ENCODE peak calls at places on chromosomes 6 and 20, in seven cellular contexts. Z is GM12865, S is neural progenitor cell, V is H7, A is small intestine, L is HFF-Myc, R is stomach. P is an unnamed sample.

GRCh38 chr20:32301719-32302506 is 24.5 kb downstream of the KIF3B start:
- DNase-seq in Z (no peak), S (no peak), V (no peak), A (no peak), L (no peak), R (no peak), P (no peak)

GRCh38 chr20:18853216-18853615 is 39.6 kb downstream of the SCP2D1 start:
- DNase-seq in Z (no peak), S (no peak), V (no peak), A (no peak), L (no peak), R (no peak), P (no peak)

GRCh38 chr6:57173886-57174510 is 1.9 kb downstream of the BAG2 start:
- DNase-seq in Z (peak; percentile 3), S (peak; percentile 47), V (peak; percentile 34), A (no peak), L (peak; percentile 67), R (no peak), P (peak; percentile 80)

GRCh38 chr6:161417712-161418457 is 144.0 kb upstream of the AGPAT4 start:
- DNase-seq in Z (no peak), S (peak; percentile 50), V (peak; percentile 47), A (no peak), L (no peak), R (no peak), P (no peak)

GRCh38 chr20:19945732-19946670 is 71.2 kb upstream of the NAA20 start:
- DNase-seq in Z (peak; percentile 37), S (no peak), V (no peak), A (peak; percentile 72), L (no peak), R (peak; percentile 72), P (no peak)

GRCh38 chr20:58344741-58345140 is 35.2 kb downstream of the RAB22A start:
- DNase-seq in Z (no peak), S (no peak), V (no peak), A (no peak), L (no peak), R (no peak), P (peak; percentile 52)

GRCh38 chr6:1391692-1392309 is 2.4 kb downstream of the FOXF2 start:
- DNase-seq in Z (no peak), S (peak; percentile 25), V (peak; percentile 38), A (no peak), L (no peak), R (no peak), P (no peak)

GRCh38 chr6:16276991-16277981 is 38.9 kb downstream of the GMPR start:
- DNase-seq in Z (peak; percentile 57), S (peak; percentile 84), V (peak; percentile 92), A (peak; percentile 84), L (peak; percentile 61), R (peak; percentile 73), P (peak; percentile 90)

GRCh38 chr6:46103437-46103836 is 26.4 kb upstream of the ENPP4 start:
- DNase-seq in Z (no peak), S (no peak), V (no peak), A (no peak), L (no peak), R (no peak), P (no peak)

GRCh38 chr6:21348462-21349195 is 244.9 kb upstream of the SOX4 start:
- DNase-seq in Z (no peak), S (peak; percentile 29), V (peak; percentile 51), A (no peak), L (no peak), R (no peak), P (peak; percentile 33)

GRCh38 chr6:109768485-109768884 is 77.4 kb downstream of the FIG4 start:
- DNase-seq in Z (no peak), S (no peak), V (no peak), A (no peak), L (no peak), R (no peak), P (peak; percentile 80)

GRCh38 chr6:52435345-52435744 is 15.2 kb downstream of the EFHC1 start:
- DNase-seq in Z (no peak), S (no peak), V (no peak), A (no peak), L (no peak), R (no peak), P (peak; percentile 21)

GRCh38 chr6:155400022-155400965 is 55.3 kb downstream of the NOX3 start:
- DNase-seq in Z (no peak), S (no peak), V (no peak), A (no peak), L (no peak), R (no peak), P (no peak)

GRCh38 chr20:24657878-24658620 is 188.6 kb downstream of the SYNDIG1 start:
- DNase-seq in Z (no peak), S (no peak), V (no peak), A (no peak), L (no peak), R (no peak), P (no peak)

GRCh38 chr20:48180637-48181036 is 395.4 kb upstream of the SULF2 start:
- DNase-seq in Z (no peak), S (no peak), V (no peak), A (no peak), L (no peak), R (no peak), P (no peak)

GRCh38 chr6:164753517-164753916 is 555.9 kb downstream of the C6orf118 start:
- DNase-seq in Z (no peak), S (no peak), V (no peak), A (no peak), L (no peak), R (no peak), P (peak; percentile 87)

GRCh38 chr20:38152175-38153010 is 12.7 kb downstream of the TGM2 start:
- DNase-seq in Z (peak; percentile 58), S (no peak), V (no peak), A (peak; percentile 94), L (no peak), R (peak; percentile 79), P (peak; percentile 41)

GRCh38 chr6:35497571-35498406 is 910 bp upstream of the TEAD3 start:
- DNase-seq in Z (no peak), S (peak; percentile 67), V (peak; percentile 91), A (peak; percentile 20), L (peak; percentile 83), R (peak; percentile 56), P (peak; percentile 22)

GRCh38 chr20:39913274-39913673 is 775.8 kb downstream of the MAFB start:
- DNase-seq in Z (no peak), S (no peak), V (no peak), A (no peak), L (no peak), R (no peak), P (peak; percentile 58)

GRCh38 chr6:114997813-114998292 is 655.0 kb upstream of the HS3ST5 start:
- DNase-seq in Z (peak; percentile 65), S (no peak), V (no peak), A (no peak), L (no peak), R (no peak), P (no peak)

GRCh38 chr6:1812487-1812886 is 202.8 kb downstream of the FOXC1 start:
- DNase-seq in Z (no peak), S (no peak), V (no peak), A (no peak), L (no peak), R (no peak), P (no peak)

GRCh38 chr6:111566873-111567517 is 38.7 kb downstream of the TRAF3IP2 start:
- DNase-seq in Z (no peak), S (no peak), V (no peak), A (no peak), L (no peak), R (no peak), P (no peak)

GRCh38 chr20:49515588-49515987 is 33.1 kb upstream of the KCNB1 start:
- DNase-seq in Z (no peak), S (no peak), V (no peak), A (peak; percentile 20), L (no peak), R (peak; percentile 56), P (no peak)

GRCh38 chr20:21521596-21522478 is 8.0 kb upstream of the NKX2-2 start:
- DNase-seq in Z (no peak), S (peak; percentile 67), V (peak; percentile 84), A (no peak), L (no peak), R (no peak), P (no peak)

GRCh38 chr6:168305091-168305749 is 14.4 kb downstream of the DACT2 start:
- DNase-seq in Z (no peak), S (peak; percentile 47), V (no peak), A (no peak), L (no peak), R (no peak), P (no peak)

DNA sequence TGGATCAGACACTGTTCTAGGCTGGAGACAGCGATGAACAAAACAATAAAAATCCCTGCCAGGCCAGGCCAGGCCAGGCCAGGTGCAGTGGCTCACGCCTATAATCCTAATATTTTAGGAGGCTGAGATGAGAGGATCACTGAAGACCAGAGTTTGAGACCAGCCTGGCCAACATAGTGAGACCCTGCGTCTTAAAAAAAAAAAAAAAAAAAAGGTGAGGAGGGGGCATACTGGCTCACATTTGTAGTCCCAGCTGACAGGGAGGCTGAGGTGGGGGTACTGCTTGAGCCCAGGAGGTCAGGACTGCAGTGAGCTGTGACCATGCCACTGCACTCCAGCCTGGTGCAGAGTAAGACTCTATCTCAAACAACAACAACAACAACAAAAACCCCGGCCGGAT is 4.5 kb downstream of the MUCL3 start:
- DNase-seq in Z (no peak), S (no peak), V (no peak), A (no peak), L (no peak), R (no peak), P (no peak)
- H3K4me3 ChIP-seq in Z (no peak overlapping the region), S (no peak overlapping the region), V (no peak overlapping the region), A (no peak overlapping the region), L (no peak overlapping the region), R (no peak overlapping the region), P (no peak overlapping the region)

DNA sequence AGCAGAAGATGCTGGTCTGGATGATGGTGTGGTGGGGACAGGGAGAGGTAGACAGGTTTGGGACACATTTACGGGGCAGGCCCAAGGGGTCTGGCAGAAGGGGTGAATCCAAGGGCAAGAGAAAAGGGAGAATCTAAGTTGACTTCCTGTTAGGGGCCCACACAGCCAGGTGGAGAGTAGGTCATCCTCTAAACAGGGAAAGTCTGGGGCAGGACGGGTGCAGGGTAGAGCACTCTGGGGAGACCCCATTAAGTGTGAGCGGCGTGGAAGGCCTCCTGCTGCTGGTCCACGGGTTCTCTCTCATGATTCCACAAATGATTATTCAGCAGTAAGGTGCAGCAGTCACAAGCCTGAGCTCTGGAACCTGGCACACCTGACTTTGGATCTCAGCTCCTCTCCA is 2.7 kb downstream of the SRXN1 start:
- DNase-seq in Z (no peak), S (no peak), V (no peak), A (no peak), L (no peak), R (no peak), P (no peak)
- H3K4me3 ChIP-seq in Z (no peak overlapping the region), S (no peak overlapping the region), V (no peak overlapping the region), A (no peak overlapping the region), L (no peak overlapping the region), R (no peak overlapping the region), P (no peak overlapping the region)

GRCh38 chr6:139474145-139475108 is 100.0 kb upstream of the CITED2 start:
- DNase-seq in Z (peak; percentile 44), S (peak; percentile 43), V (peak; percentile 9), A (peak; percentile 11), L (no peak), R (no peak), P (no peak)
- H3K4me3 ChIP-seq in Z (no peak overlapping the region), S (peak overlapping the region; percentile 27), V (no peak overlapping the region), A (no peak overlapping the region), L (no peak overlapping the region), R (no peak overlapping the region), P (no peak overlapping the region)

DNA sequence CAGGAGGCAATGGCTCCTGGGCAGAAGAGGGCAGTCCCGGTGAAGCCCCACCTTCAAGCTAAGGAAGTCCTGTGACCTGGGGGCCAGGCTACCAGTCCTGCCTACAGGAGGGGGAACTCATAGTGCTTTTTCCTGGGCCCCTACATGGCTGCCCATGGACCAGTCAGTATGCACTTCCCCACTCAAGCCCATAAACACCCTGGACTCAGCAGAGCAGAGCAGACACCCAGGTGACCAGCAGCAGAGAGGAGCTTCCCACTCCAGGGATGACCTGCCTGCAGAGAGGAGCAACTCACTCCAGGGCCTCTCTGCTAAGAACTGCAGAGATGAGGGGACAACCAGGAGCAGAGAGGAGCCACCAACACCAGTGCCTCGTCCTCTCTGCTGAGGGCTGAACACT is 14.3 kb upstream of the ABCC10 start:
- DNase-seq in Z (no peak), S (no peak), V (peak; percentile 18), A (no peak), L (no peak), R (no peak), P (no peak)
- H3K4me3 ChIP-seq in Z (no peak overlapping the region), S (no peak overlapping the region), V (no peak overlapping the region), A (no peak overlapping the region), L (no peak overlapping the region), R (no peak overlapping the region), P (no peak overlapping the region)